ENCODE peak calls at places on chromosomes 11 and 22, in eight cellular contexts. R is kidney epithelial cell, V is pulmonary artery endothelial cell, M is epithelial cell of prostate, Q is left ventricle myocardium superior, X is fibroblast of pulmonary artery, U is occipital lobe, E is EH. P is an unnamed sample.

GRCh38 chr11:71153005-71153395 is 99.4 kb downstream of the SHANK2 start:
- DNase-seq in R (peak), V (no peak), M (peak), Q (no peak), X (no peak), U (no peak), E (peak), P (no peak)

GRCh38 chr11:50070389-50070788 is 37.7 kb downstream of the OR4C45 start:
- DNase-seq in R (no peak), V (no peak), M (no peak), Q (no peak), X (no peak), U (no peak), E (no peak), P (no peak)

GRCh38 chr22:27720860-27721259 is 80.7 kb downstream of the MN1 start:
- DNase-seq in R (peak), V (no peak), M (no peak), Q (no peak), X (no peak), U (no peak), E (peak), P (no peak)

GRCh38 chr22:46084376-46084775 is 66.0 kb upstream of the PPARA start:
- DNase-seq in R (no peak), V (no peak), M (no peak), Q (peak), X (no peak), U (no peak), E (no peak), P (no peak)

GRCh38 chr11:116535954-116536353 is 236.8 kb downstream of the BUD13 start:
- DNase-seq in R (no peak), V (no peak), M (no peak), Q (no peak), X (no peak), U (no peak), E (no peak), P (no peak)

GRCh38 chr11:117876341-117877119 is at the start of gene FXYD6:
- DNase-seq in R (no peak), V (no peak), M (no peak), Q (peak), X (no peak), U (peak), E (no peak), P (no peak)

GRCh38 chr11:71459076-71459766 is 6.2 kb downstream of the NADSYN1 start:
- DNase-seq in R (no peak), V (no peak), M (no peak), Q (no peak), X (no peak), U (no peak), E (no peak), P (no peak)

GRCh38 chr11:11243790-11244469 is 109.1 kb downstream of the CSNK2A3 start:
- DNase-seq in R (peak), V (no peak), M (no peak), Q (peak), X (peak), U (no peak), E (peak), P (no peak)

GRCh38 chr11:70158201-70158600 is 44.9 kb upstream of the FADD start:
- DNase-seq in R (no peak), V (no peak), M (no peak), Q (no peak), X (peak), U (no peak), E (peak), P (no peak)

GRCh38 chr11:77150836-77151235 is 22.8 kb downstream of the MYO7A start:
- DNase-seq in R (no peak), V (no peak), M (no peak), Q (peak), X (no peak), U (no peak), E (no peak), P (no peak)

GRCh38 chr22:20951151-20951931 is 15.7 kb upstream of the AIFM3 start:
- DNase-seq in R (no peak), V (no peak), M (no peak), Q (no peak), X (no peak), U (no peak), E (no peak), P (no peak)

GRCh38 chr11:126468102-126468521 is 112.6 kb downstream of the ST3GAL4 start:
- DNase-seq in R (no peak), V (no peak), M (no peak), Q (peak), X (no peak), U (no peak), E (peak), P (peak)

GRCh38 chr11:122099345-122100045 is 16.5 kb downstream of the BLID start:
- DNase-seq in R (no peak), V (no peak), M (no peak), Q (no peak), X (peak), U (no peak), E (peak), P (no peak)

GRCh38 chr11:78256962-78257361 is 68.2 kb downstream of the USP35 start:
- DNase-seq in R (no peak), V (peak), M (no peak), Q (peak), X (peak), U (peak), E (peak), P (no peak)

GRCh38 chr11:63791495-63792167 is 21.6 kb upstream of the SPINDOC start:
- DNase-seq in R (no peak), V (no peak), M (no peak), Q (no peak), X (no peak), U (no peak), E (peak), P (no peak)

GRCh38 chr11:69352715-69353325 is 58.9 kb downstream of the MYEOV start:
- DNase-seq in R (peak), V (peak), M (peak), Q (no peak), X (peak), U (no peak), E (peak), P (peak)

GRCh38 chr11:68763181-68763721 is 11.9 kb upstream of the TESMIN start:
- DNase-seq in R (no peak), V (no peak), M (peak), Q (no peak), X (no peak), U (no peak), E (peak), P (no peak)

GRCh38 chr11:117832511-117832910 is 8.0 kb upstream of the FXYD2 start:
- DNase-seq in R (no peak), V (no peak), M (no peak), Q (no peak), X (no peak), U (no peak), E (no peak), P (no peak)

GRCh38 chr11:10637629-10638028 is 55.9 kb downstream of the IRAG1 start:
- DNase-seq in R (no peak), V (no peak), M (no peak), Q (no peak), X (no peak), U (no peak), E (no peak), P (no peak)

GRCh38 chr22:32341122-32341740 is 16.4 kb upstream of the RFPL3 start:
- DNase-seq in R (peak), V (no peak), M (no peak), Q (no peak), X (no peak), U (no peak), E (no peak), P (no peak)

GRCh38 chr11:113338730-113339129 is 24.3 kb downstream of the TTC12 start:
- DNase-seq in R (no peak), V (no peak), M (no peak), Q (no peak), X (no peak), U (no peak), E (no peak), P (no peak)

GRCh38 chr11:10443152-10443551 is 11.9 kb upstream of the AMPD3 start:
- DNase-seq in R (no peak), V (no peak), M (no peak), Q (no peak), X (no peak), U (no peak), E (no peak), P (no peak)

GRCh38 chr11:34770111-34770510 is 146.1 kb downstream of the APIP start:
- DNase-seq in R (no peak), V (no peak), M (no peak), Q (no peak), X (no peak), U (no peak), E (no peak), P (no peak)

GRCh38 chr22:25627271-25627848 is 62.9 kb downstream of the GRK3 start:
- DNase-seq in R (no peak), V (no peak), M (no peak), Q (no peak), X (peak), U (no peak), E (no peak), P (no peak)

GRCh38 chr11:111148953-111149352 is 96.6 kb upstream of the POU2AF2 start:
- DNase-seq in R (no peak), V (no peak), M (no peak), Q (no peak), X (peak), U (no peak), E (peak), P (no peak)

GRCh38 chr22:39748877-39749276 is 144.7 kb downstream of the ENTHD1 start:
- DNase-seq in R (no peak), V (no peak), M (no peak), Q (no peak), X (peak), U (no peak), E (peak), P (no peak)

GRCh38 chr11:76759092-76759491 is 24.1 kb upstream of the TSKU start:
- DNase-seq in R (no peak), V (no peak), M (no peak), Q (no peak), X (no peak), U (no peak), E (no peak), P (no peak)